ENCODE peak calls at places on chromosome 22, in nine cellular contexts. U is cardiac fibroblast, Y is astrocyte of the cerebellum, J is astrocyte of the spinal cord, V is AG04449, Q is GM23338, A is coronary artery, S is fibroblast of lung, W is epithelial cell of esophagus. C is an unnamed sample.

GRCh38 chr22:32823024-32823730 is 21.7 kb downstream of the TIMP3 start:
- DNase-seq in U (peak), Y (peak), J (peak), V (no peak), Q (peak), A (no peak), S (no peak), W (peak), C (no peak)

GRCh38 chr22:41687901-41688364 is 734 bp downstream of the SNU13 start:
- DNase-seq in U (peak), Y (no peak), J (peak), V (no peak), Q (peak), A (no peak), S (peak), W (peak), C (no peak)

GRCh38 chr22:46088541-46089311 is 61.6 kb upstream of the PPARA start:
- DNase-seq in U (peak), Y (no peak), J (peak), V (peak), Q (no peak), A (peak), S (peak), W (no peak), C (no peak)

GRCh38 chr22:38761202-38762162 is 5.7 kb upstream of the SUN2 start:
- DNase-seq in U (no peak), Y (no peak), J (no peak), V (no peak), Q (no peak), A (no peak), S (no peak), W (no peak), C (no peak)

GRCh38 chr22:17366830-17367229 is 2.4 kb upstream of the CECR2 start:
- DNase-seq in U (peak), Y (no peak), J (no peak), V (no peak), Q (peak), A (no peak), S (peak), W (no peak), C (no peak)

GRCh38 chr22:42461511-42461910 is 29.3 kb upstream of the NFAM1 start:
- DNase-seq in U (no peak), Y (no peak), J (no peak), V (no peak), Q (peak), A (no peak), S (no peak), W (no peak), C (no peak)

GRCh38 chr22:27993201-27993635 is 74.2 kb upstream of the PITPNB start:
- DNase-seq in U (no peak), Y (no peak), J (no peak), V (no peak), Q (no peak), A (peak), S (no peak), W (no peak), C (no peak)

GRCh38 chr22:22552630-22553029 is 6.4 kb downstream of the PRAME start:
- DNase-seq in U (peak), Y (no peak), J (no peak), V (no peak), Q (peak), A (no peak), S (no peak), W (no peak), C (no peak)

GRCh38 chr22:30001459-30001858 is 78.8 kb upstream of the HORMAD2 start:
- DNase-seq in U (no peak), Y (no peak), J (no peak), V (no peak), Q (no peak), A (no peak), S (no peak), W (no peak), C (no peak)
- TF ChIP-seq CTCF in U (no peak), Y (no peak), J (no peak), V (no peak), Q (no peak), A (no peak), S (no peak), W (no peak), C (no peak)

GRCh38 chr22:49861642-49862407 is 8.2 kb downstream of the ZBED4 start:
- DNase-seq in U (no peak), Y (no peak), J (no peak), V (no peak), Q (no peak), A (no peak), S (no peak), W (no peak), C (no peak)
- TF ChIP-seq CTCF in U (no peak), Y (no peak), J (peak), V (no peak), Q (peak), A (no peak), S (no peak), W (no peak), C (no peak)

GRCh38 chr22:40654522-40655167 is 18.1 kb upstream of the MRTFA start:
- DNase-seq in U (peak), Y (no peak), J (peak), V (no peak), Q (peak), A (no peak), S (peak), W (peak), C (peak)
- TF ChIP-seq CTCF in U (peak), Y (peak), J (peak), V (peak), Q (peak), A (no peak), S (peak), W (peak), C (peak)

DNA sequence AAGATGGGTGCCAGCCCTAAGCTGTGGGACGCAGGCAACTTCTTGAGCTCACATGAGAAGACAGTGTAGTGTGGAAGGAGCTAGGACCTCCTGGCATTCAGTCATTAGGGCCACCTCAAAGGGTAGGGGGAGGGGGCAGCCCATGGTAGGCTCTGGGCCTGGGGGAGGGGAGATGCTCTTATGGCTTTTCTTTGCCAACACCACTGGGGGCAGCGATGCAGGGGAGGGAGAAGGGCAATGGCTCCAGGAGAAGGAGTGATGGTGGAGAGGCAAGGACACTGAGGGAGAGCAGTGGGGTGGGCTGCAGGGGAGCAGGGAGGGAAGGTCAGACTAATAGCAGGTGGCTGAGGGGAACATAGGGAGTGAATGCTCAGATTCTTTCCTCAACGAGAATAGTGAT is 63.3 kb upstream of the SUSD2 start:
- DNase-seq in U (no peak), Y (no peak), J (no peak), V (no peak), Q (peak), A (no peak), S (no peak), W (no peak), C (no peak)
- TF ChIP-seq CTCF in U (no peak), Y (no peak), J (no peak), V (no peak), Q (no peak), A (no peak), S (no peak), W (no peak), C (no peak)

C was measured in AG09319.